ENCODE peak calls at places on chromosomes 4 and X, in six cellular contexts. L is RWPE1, E is heart right ventricle, Z is tibial nerve, U is fibroblast of lung, K is cardiac muscle cell. N is an unnamed sample.

GRCh38 chr4:52260507-52261302 is 209.6 kb downstream of the SPATA18 start:
- DNase-seq in K (peak), U (no peak), E (peak), L (no peak), Z (no peak), N (no peak)

GRCh38 chr4:141815646-141816045 is 179.3 kb downstream of the IL15 start:
- DNase-seq in E (no peak), U (no peak), L (no peak), K (no peak), Z (no peak), N (no peak)

GRCh38 chrX:154443479-154443910 is 446 bp upstream of the FAM50A start:
- DNase-seq in U (no peak), E (no peak), K (no peak), L (no peak), Z (no peak), N (no peak)

GRCh38 chr4:1597021-1597931 is 86.8 kb downstream of the FAM53A start:
- DNase-seq in L (no peak), U (no peak), E (peak), K (no peak), Z (no peak), N (no peak)

GRCh38 chrX:53421125-53421524 is 1.3 kb downstream of the SMC1A start:
- DNase-seq in U (no peak), K (no peak), Z (no peak), E (no peak), L (no peak), N (no peak)

GRCh38 chr4:44984083-44984482 is 257.7 kb upstream of the GNPDA2 start:
- DNase-seq in U (no peak), K (no peak), Z (no peak), E (no peak), L (no peak), N (no peak)

GRCh38 chr4:134024251-134024650 is 177.3 kb downstream of the PABPC4L start:
- DNase-seq in E (no peak), Z (no peak), U (peak), K (peak), L (no peak), N (no peak)

GRCh38 chr4:22473268-22473667 is 42.6 kb downstream of the ADGRA3 start:
- DNase-seq in E (no peak), Z (no peak), L (peak), U (peak), K (peak), N (peak)

GRCh38 chr4:22903913-22904312 is 211.2 kb downstream of the GBA3 start:
- DNase-seq in Z (no peak), L (no peak), E (no peak), K (no peak), U (no peak), N (no peak)

GRCh38 chr4:33625762-33626161 is 2618.6 kb downstream of the ARAP2 start:
- DNase-seq in K (peak), U (peak), E (no peak), Z (no peak), L (no peak), N (no peak)
- TF ChIP-seq CTCF in K (peak), U (no peak), E (no peak), Z (no peak), L (no peak), N (peak)

GRCh38 chr4:118801895-118802575 is 33.9 kb downstream of the SEC24D start:
- DNase-seq in K (no peak), U (no peak), E (no peak), L (no peak), Z (no peak), N (no peak)

GRCh38 chr4:118798658-118799057 is 37.3 kb downstream of the SEC24D start:
- DNase-seq in E (no peak), Z (no peak), L (no peak), U (no peak), K (no peak), N (no peak)

GRCh38 chr4:118797558-118798142 is 38.3 kb downstream of the SEC24D start:
- DNase-seq in L (no peak), E (no peak), U (peak), K (peak), Z (no peak), N (peak)

GRCh38 chr4:118803253-118803652 is 32.7 kb downstream of the SEC24D start:
- DNase-seq in U (no peak), K (no peak), L (no peak), E (no peak), Z (no peak), N (no peak)

GRCh38 chr4:118799235-118799932 is 36.5 kb downstream of the SEC24D start:
- DNase-seq in L (no peak), K (peak), U (no peak), Z (no peak), E (no peak), N (no peak)
- H3K27ac ChIP-seq in L (no peak), K (no peak), U (no peak), Z (no peak), E (no peak), N (no peak)

GRCh38 chr4:6427439-6428090 is 44.8 kb downstream of the PPP2R2C start:
- DNase-seq in Z (no peak), L (no peak), K (no peak), U (no peak), E (no peak), N (no peak)
- TF ChIP-seq CTCF in Z (no peak), L (no peak), K (no peak), U (no peak), E (no peak), N (peak)

GRCh38 chr4:109913842-109914241 is 1.2 kb downstream of the EGF start:
- DNase-seq in L (no peak), E (no peak), U (no peak), Z (no peak), K (no peak), N (no peak)
- H3K27ac ChIP-seq in L (no peak), E (no peak), U (no peak), Z (no peak), K (no peak), N (no peak)

N was measured in brain microvascular endothelial cell.